ENCODE peak calls at places on chromosomes 2 and 18, in seven cellular contexts. I, C, Q, Y, E, P and O are unnamed samples.

GRCh38 chr18:63320690-63321265 is 1.2 kb upstream of the BCL2 start:
- DNase-seq in Q (peak), Y (no peak), E (peak), C (peak), I (no peak), P (no peak), O (no peak)

GRCh38 chr2:50148632-50149031 is 883.3 kb downstream of the NRXN1 start:
- DNase-seq in Q (no peak), Y (no peak), P (no peak), E (no peak), C (no peak), I (no peak), O (no peak)

GRCh38 chr2:149768320-149768799 is 180.8 kb upstream of the MMADHC start:
- DNase-seq in P (no peak), E (no peak), Y (no peak), Q (no peak), I (no peak), C (peak), O (no peak)

GRCh38 chr18:5556317-5556974 is 12.6 kb upstream of the EPB41L3 start:
- DNase-seq in E (peak), Q (no peak), Y (peak), C (no peak), I (no peak), P (no peak), O (peak)

GRCh38 chr2:236828002-236828401 is 257.7 kb upstream of the COPS8 start:
- DNase-seq in Y (no peak), E (no peak), P (no peak), C (no peak), Q (no peak), I (no peak), O (no peak)

GRCh38 chr2:110731064-110731463 is 1.3 kb upstream of the ACOXL start:
- DNase-seq in P (no peak), Y (no peak), Q (peak), E (no peak), C (no peak), I (no peak), O (no peak)

GRCh38 chr2:160227252-160227651 is 27.2 kb upstream of the ITGB6 start:
- DNase-seq in I (no peak), Q (no peak), C (peak), P (no peak), E (peak), Y (peak), O (no peak)

GRCh38 chr2:173419506-173419905 is 64.8 kb downstream of the CDCA7 start:
- DNase-seq in P (no peak), C (no peak), E (peak), Y (no peak), I (no peak), Q (no peak), O (no peak)

GRCh38 chr18:75173125-75173432 is 35.9 kb downstream of the PTGR3 start:
- DNase-seq in P (no peak), Y (no peak), I (no peak), Q (peak), E (no peak), C (no peak), O (no peak)

GRCh38 chr2:205025580-205026240 is 480.4 kb downstream of the PARD3B start:
- DNase-seq in P (no peak), Y (no peak), C (no peak), I (no peak), Q (no peak), E (no peak), O (no peak)

GRCh38 chr2:222052934-222053367 is 245.8 kb downstream of the PAX3 start:
- DNase-seq in P (peak), C (no peak), Q (no peak), I (no peak), Y (no peak), E (peak), O (no peak)